ENCODE peak calls at places on chromosomes 5 and 9, in eight cellular contexts. Q, W, O, E, X, H, A and V are unnamed samples.
A peak's percentile ranks its signal among the peaks of the same experiment; 100 is the strongest.

GRCh38 chr9:111975709-111976108 is 79.1 kb downstream of the UGCG start:
- DNase-seq in W (no peak), Q (no peak), A (peak; percentile 41), E (no peak), H (peak; percentile 27), X (peak; percentile 51), O (no peak), V (peak; percentile 60)

GRCh38 chr9:82939451-82939850 is 123.5 kb downstream of the RASEF start:
- DNase-seq in H (no peak), Q (no peak), X (no peak), O (no peak), W (no peak), E (no peak), A (peak; percentile 81), V (no peak)

GRCh38 chr5:115349001-115349817 is 52.8 kb upstream of the CCDC112 start:
- DNase-seq in E (no peak), Q (peak; percentile 81), A (peak; percentile 85), X (no peak), O (no peak), W (no peak), H (no peak), V (no peak)

GRCh38 chr9:129580211-129580915 is 40.5 kb downstream of the C9orf50 start:
- DNase-seq in X (peak; percentile 66), O (no peak), A (no peak), E (no peak), H (no peak), W (no peak), Q (no peak), V (no peak)

GRCh38 chr5:125026900-125027731 is 280.7 kb upstream of the ZNF608 start:
- DNase-seq in E (no peak), Q (peak; percentile 47), A (no peak), X (no peak), H (peak; percentile 4), W (no peak), O (no peak), V (no peak)

GRCh38 chr5:41542183-41542582 is 31.8 kb upstream of the PLCXD3 start:
- DNase-seq in X (no peak), E (no peak), H (no peak), W (no peak), Q (no peak), A (no peak), O (no peak), V (no peak)

GRCh38 chr9:2307480-2307879 is 292.3 kb downstream of the SMARCA2 start:
- DNase-seq in X (no peak), W (no peak), A (peak; percentile 46), H (no peak), E (no peak), O (no peak), Q (no peak), V (no peak)

GRCh38 chr9:79868532-79869189 is 296.9 kb downstream of the TLE4 start:
- DNase-seq in X (peak; percentile 71), O (no peak), H (no peak), Q (no peak), E (no peak), A (no peak), W (no peak), V (no peak)

GRCh38 chr9:114156658-114157421 is 1.5 kb downstream of the COL27A1 start:
- DNase-seq in A (peak; percentile 61), X (no peak), W (no peak), Q (no peak), O (no peak), E (no peak), H (no peak), V (peak; percentile 55)

GRCh38 chr5:137078171-137078665 is 420.9 kb downstream of the SPOCK1 start:
- DNase-seq in Q (no peak), H (peak; percentile 72), O (no peak), X (no peak), A (peak; percentile 89), W (no peak), E (no peak), V (no peak)

GRCh38 chr5:58107704-58108103 is 352.2 kb downstream of the PLK2 start:
- DNase-seq in Q (peak; percentile 75), E (no peak), A (peak; percentile 55), H (no peak), W (no peak), X (no peak), O (no peak), V (no peak)

GRCh38 chr5:141863569-141864178 is 14.5 kb downstream of the PCDH1 start:
- DNase-seq in X (no peak), E (no peak), W (no peak), O (no peak), Q (no peak), H (no peak), A (no peak), V (no peak)

GRCh38 chr5:169701910-169702451 is 64.9 kb downstream of the DOCK2 start:
- DNase-seq in A (peak; percentile 67), W (no peak), E (no peak), X (peak; percentile 19), Q (peak; percentile 17), O (no peak), H (no peak), V (no peak)